ENCODE peak calls at places on chromosomes 3 and 15, in ten cellular contexts. One of them, this sample, is unnamed. For H3K4me1, the result is how much of the 10 kb centered on the place peaks cover.

GRCh38 chr3:9352917-9353823 is 9.7 kb upstream of the THUMPD3 start:
- DNase-seq in SJSA1: peak
- DNase-seq in vagina: no peak
- DNase-seq in uterus: peak
- DNase-seq in PC-9: peak
- DNase-seq in mucosa of descending colon: peak
- DNase-seq in NT2/D1: peak
- DNase-seq in HepG2: peak
- DNase-seq in right cardiac atrium: peak
- DNase-seq in GM23248: peak
- DNase-seq in this sample: peak

GRCh38 chr3:57434041-57434440 is 110.1 kb downstream of the DNAH12 start:
- DNase-seq in SJSA1: no peak
- DNase-seq in vagina: no peak
- DNase-seq in uterus: no peak
- DNase-seq in PC-9: peak
- DNase-seq in mucosa of descending colon: no peak
- DNase-seq in NT2/D1: peak
- DNase-seq in HepG2: peak
- DNase-seq in right cardiac atrium: no peak
- DNase-seq in GM23248: peak
- DNase-seq in this sample: no peak

GRCh38 chr3:60890226-60890625 is 361.0 kb downstream of the FHIT start:
- DNase-seq in SJSA1: no peak
- DNase-seq in vagina: no peak
- DNase-seq in uterus: no peak
- DNase-seq in PC-9: no peak
- DNase-seq in mucosa of descending colon: no peak
- DNase-seq in NT2/D1: no peak
- DNase-seq in HepG2: no peak
- DNase-seq in right cardiac atrium: no peak
- DNase-seq in GM23248: no peak
- DNase-seq in this sample: no peak

GRCh38 chr3:76410762-76411281 is 625.5 kb upstream of the ZNF717 start:
- DNase-seq in SJSA1: no peak
- DNase-seq in vagina: no peak
- DNase-seq in uterus: no peak
- DNase-seq in PC-9: no peak
- DNase-seq in mucosa of descending colon: no peak
- DNase-seq in NT2/D1: no peak
- DNase-seq in HepG2: no peak
- DNase-seq in right cardiac atrium: no peak
- DNase-seq in GM23248: peak
- DNase-seq in this sample: no peak

GRCh38 chr3:143510601-143511000 is 337.7 kb downstream of the SLC9A9 start:
- DNase-seq in SJSA1: no peak
- DNase-seq in vagina: no peak
- DNase-seq in uterus: no peak
- DNase-seq in PC-9: no peak
- DNase-seq in mucosa of descending colon: no peak
- DNase-seq in NT2/D1: no peak
- DNase-seq in HepG2: no peak
- DNase-seq in right cardiac atrium: no peak
- DNase-seq in GM23248: no peak
- DNase-seq in this sample: no peak

GRCh38 chr3:176160997-176161396 is 1036.3 kb downstream of the TBL1XR1 start:
- DNase-seq in SJSA1: no peak
- DNase-seq in vagina: no peak
- DNase-seq in uterus: no peak
- DNase-seq in PC-9: no peak
- DNase-seq in mucosa of descending colon: no peak
- DNase-seq in NT2/D1: no peak
- DNase-seq in HepG2: no peak
- DNase-seq in right cardiac atrium: no peak
- DNase-seq in GM23248: no peak
- DNase-seq in this sample: no peak

GRCh38 chr3:7788881-7789280 is 712.7 kb upstream of the LMCD1 start:
- DNase-seq in SJSA1: no peak
- DNase-seq in vagina: no peak
- DNase-seq in uterus: no peak
- DNase-seq in PC-9: no peak
- DNase-seq in mucosa of descending colon: no peak
- DNase-seq in NT2/D1: peak
- DNase-seq in HepG2: no peak
- DNase-seq in right cardiac atrium: no peak
- DNase-seq in GM23248: no peak
- DNase-seq in this sample: no peak

GRCh38 chr3:63724987-63725386 is 72.5 kb downstream of the SNTN start:
- DNase-seq in SJSA1: peak
- DNase-seq in vagina: no peak
- DNase-seq in uterus: no peak
- DNase-seq in PC-9: peak
- DNase-seq in mucosa of descending colon: no peak
- DNase-seq in NT2/D1: peak
- DNase-seq in HepG2: no peak
- DNase-seq in right cardiac atrium: no peak
- DNase-seq in GM23248: peak
- DNase-seq in this sample: no peak

GRCh38 chr15:41660235-41661077 is at the start of gene MGA:
- DNase-seq in SJSA1: peak
- DNase-seq in vagina: peak
- DNase-seq in uterus: peak
- DNase-seq in PC-9: peak
- DNase-seq in mucosa of descending colon: peak
- DNase-seq in NT2/D1: peak
- DNase-seq in HepG2: peak
- DNase-seq in right cardiac atrium: peak
- DNase-seq in GM23248: peak
- DNase-seq in this sample: peak

GRCh38 chr15:101652783-101653430 is 726 bp upstream of the TM2D3 start:
- DNase-seq in SJSA1: peak
- DNase-seq in vagina: peak
- DNase-seq in uterus: peak
- DNase-seq in PC-9: no peak
- DNase-seq in mucosa of descending colon: no peak
- DNase-seq in NT2/D1: no peak
- DNase-seq in HepG2: no peak
- DNase-seq in right cardiac atrium: no peak
- DNase-seq in GM23248: peak
- DNase-seq in this sample: peak

GRCh38 chr3:128523591-128523990 is 30.6 kb upstream of the GATA2 start:
- DNase-seq in SJSA1: no peak
- DNase-seq in vagina: no peak
- DNase-seq in uterus: no peak
- DNase-seq in PC-9: no peak
- DNase-seq in mucosa of descending colon: no peak
- DNase-seq in NT2/D1: no peak
- DNase-seq in HepG2: no peak
- DNase-seq in right cardiac atrium: no peak
- DNase-seq in GM23248: no peak
- DNase-seq in this sample: no peak

GRCh38 chr3:8888296-8888915 is 74.9 kb downstream of the RAD18 start:
- DNase-seq in SJSA1: peak
- DNase-seq in vagina: no peak
- DNase-seq in uterus: no peak
- DNase-seq in PC-9: no peak
- DNase-seq in mucosa of descending colon: no peak
- DNase-seq in NT2/D1: no peak
- DNase-seq in HepG2: no peak
- DNase-seq in right cardiac atrium: no peak
- DNase-seq in GM23248: peak
- DNase-seq in this sample: no peak

GRCh38 chr3:64056616-64057165 is 33.4 kb upstream of the PSMD6 start:
- DNase-seq in SJSA1: peak
- DNase-seq in vagina: no peak
- DNase-seq in uterus: no peak
- DNase-seq in PC-9: no peak
- DNase-seq in mucosa of descending colon: no peak
- DNase-seq in NT2/D1: no peak
- DNase-seq in HepG2: no peak
- DNase-seq in right cardiac atrium: no peak
- DNase-seq in GM23248: peak
- DNase-seq in this sample: no peak

GRCh38 chr3:197795200-197795599 is 4.1 kb downstream of the LRCH3 start:
- DNase-seq in SJSA1: no peak
- DNase-seq in vagina: no peak
- DNase-seq in uterus: no peak
- DNase-seq in PC-9: peak
- DNase-seq in mucosa of descending colon: no peak
- DNase-seq in NT2/D1: no peak
- DNase-seq in HepG2: peak
- DNase-seq in right cardiac atrium: no peak
- DNase-seq in GM23248: peak
- DNase-seq in this sample: no peak
- H3K4me1 ChIP-seq in SJSA1: under half
- H3K4me1 ChIP-seq in vagina: under half
- H3K4me1 ChIP-seq in uterus: under half
- H3K4me1 ChIP-seq in PC-9: under half
- H3K4me1 ChIP-seq in mucosa of descending colon: under half
- H3K4me1 ChIP-seq in NT2/D1: under half
- H3K4me1 ChIP-seq in HepG2: under half
- H3K4me1 ChIP-seq in right cardiac atrium: under half
- H3K4me1 ChIP-seq in GM23248: half or more
- H3K4me1 ChIP-seq in this sample: under half

DNA sequence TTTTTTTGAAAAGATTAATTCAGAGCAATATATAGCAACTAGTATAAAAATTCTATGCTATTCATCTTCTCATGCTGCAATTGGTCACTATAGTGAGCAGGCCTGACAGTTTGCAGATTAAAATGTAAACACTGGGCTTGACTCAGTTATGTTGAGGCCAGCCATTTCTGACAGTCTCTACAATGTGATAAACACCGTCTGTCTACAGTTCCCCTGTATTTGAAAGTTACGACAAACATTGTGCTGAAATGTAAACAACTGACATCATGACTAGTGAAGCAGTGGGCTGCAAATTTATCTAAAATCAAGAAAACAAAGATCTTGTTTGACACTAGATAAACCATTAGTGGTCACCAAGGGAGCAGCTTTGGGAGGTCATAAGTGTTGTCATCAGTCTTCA is 197.4 kb downstream of the ISL2 start:
- DNase-seq in SJSA1: peak
- DNase-seq in vagina: no peak
- DNase-seq in uterus: no peak
- DNase-seq in PC-9: no peak
- DNase-seq in mucosa of descending colon: no peak
- DNase-seq in NT2/D1: no peak
- DNase-seq in HepG2: peak
- DNase-seq in right cardiac atrium: no peak
- DNase-seq in GM23248: no peak
- DNase-seq in this sample: no peak
- H3K4me3 ChIP-seq in SJSA1: no peak
- H3K4me3 ChIP-seq in vagina: no peak
- H3K4me3 ChIP-seq in uterus: no peak
- H3K4me3 ChIP-seq in PC-9: no peak
- H3K4me3 ChIP-seq in mucosa of descending colon: no peak
- H3K4me3 ChIP-seq in NT2/D1: no peak
- H3K4me3 ChIP-seq in HepG2: no peak
- H3K4me3 ChIP-seq in right cardiac atrium: no peak
- H3K4me3 ChIP-seq in GM23248: no peak
- H3K4me3 ChIP-seq in this sample: no peak

GRCh38 chr3:182019926-182020325 is 308.2 kb downstream of the SOX2 start:
- DNase-seq in SJSA1: no peak
- DNase-seq in vagina: no peak
- DNase-seq in uterus: no peak
- DNase-seq in PC-9: no peak
- DNase-seq in mucosa of descending colon: no peak
- DNase-seq in NT2/D1: no peak
- DNase-seq in HepG2: no peak
- DNase-seq in right cardiac atrium: no peak
- DNase-seq in GM23248: no peak
- DNase-seq in this sample: no peak
- H3K4me1 ChIP-seq in SJSA1: under half
- H3K4me1 ChIP-seq in vagina: under half
- H3K4me1 ChIP-seq in uterus: under half
- H3K4me1 ChIP-seq in PC-9: under half
- H3K4me1 ChIP-seq in mucosa of descending colon: under half
- H3K4me1 ChIP-seq in NT2/D1: under half
- H3K4me1 ChIP-seq in HepG2: under half
- H3K4me1 ChIP-seq in right cardiac atrium: under half
- H3K4me1 ChIP-seq in GM23248: under half
- H3K4me1 ChIP-seq in this sample: under half

GRCh38 chr3:131883086-131883485 is 151.7 kb downstream of the CPNE4 start:
- DNase-seq in SJSA1: no peak
- DNase-seq in vagina: no peak
- DNase-seq in uterus: no peak
- DNase-seq in PC-9: no peak
- DNase-seq in mucosa of descending colon: no peak
- DNase-seq in NT2/D1: no peak
- DNase-seq in HepG2: no peak
- DNase-seq in right cardiac atrium: no peak
- DNase-seq in GM23248: no peak
- DNase-seq in this sample: no peak
- H3K4me3 ChIP-seq in SJSA1: no peak
- H3K4me3 ChIP-seq in vagina: no peak
- H3K4me3 ChIP-seq in uterus: no peak
- H3K4me3 ChIP-seq in PC-9: no peak
- H3K4me3 ChIP-seq in mucosa of descending colon: no peak
- H3K4me3 ChIP-seq in NT2/D1: no peak
- H3K4me3 ChIP-seq in HepG2: no peak
- H3K4me3 ChIP-seq in right cardiac atrium: no peak
- H3K4me3 ChIP-seq in GM23248: no peak
- H3K4me3 ChIP-seq in this sample: no peak

DNA sequence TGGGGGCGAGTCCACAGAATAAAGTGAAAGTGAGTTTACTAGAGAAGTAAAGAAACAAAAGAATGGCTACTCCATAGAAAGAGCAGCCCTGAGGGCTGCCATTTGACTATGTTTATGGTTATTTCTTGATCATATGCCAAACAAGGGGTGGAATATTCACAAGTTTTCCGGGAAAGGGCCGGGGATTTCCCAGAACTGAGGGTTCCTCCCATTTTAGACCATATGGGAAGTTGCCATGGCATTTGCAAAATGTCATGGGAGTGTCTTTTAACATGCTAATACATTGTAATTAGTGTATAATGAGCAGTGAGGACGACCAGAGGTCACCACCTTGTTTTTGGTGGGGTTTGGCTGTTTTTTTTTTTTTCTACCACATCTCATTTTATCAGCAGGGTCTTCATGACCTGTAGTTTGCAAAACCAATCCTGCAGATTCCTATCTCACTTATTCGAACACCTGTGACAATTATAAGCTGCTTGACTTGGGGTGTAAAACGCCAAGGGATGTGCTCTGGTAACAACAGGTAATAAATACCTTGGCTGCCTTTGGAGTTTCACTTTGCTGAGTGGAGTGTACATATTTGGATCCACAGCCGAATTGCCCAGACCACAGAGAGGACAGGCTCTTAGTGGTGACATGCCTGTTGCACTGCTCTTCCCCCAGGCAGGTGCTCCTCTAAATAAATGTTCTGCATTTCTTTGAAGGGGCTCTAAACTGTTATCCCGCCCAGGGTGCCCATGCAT is 43.6 kb downstream of the C2CD4B start:
- DNase-seq in SJSA1: no peak
- DNase-seq in vagina: no peak
- DNase-seq in uterus: no peak
- DNase-seq in PC-9: no peak
- DNase-seq in mucosa of descending colon: no peak
- DNase-seq in NT2/D1: no peak
- DNase-seq in HepG2: no peak
- DNase-seq in right cardiac atrium: no peak
- DNase-seq in GM23248: no peak
- DNase-seq in this sample: no peak
- H3K4me1 ChIP-seq in SJSA1: under half
- H3K4me1 ChIP-seq in vagina: under half
- H3K4me1 ChIP-seq in uterus: under half
- H3K4me1 ChIP-seq in PC-9: under half
- H3K4me1 ChIP-seq in mucosa of descending colon: under half
- H3K4me1 ChIP-seq in NT2/D1: under half
- H3K4me1 ChIP-seq in HepG2: under half
- H3K4me1 ChIP-seq in right cardiac atrium: under half
- H3K4me1 ChIP-seq in GM23248: under half
- H3K4me1 ChIP-seq in this sample: under half

This sample was measured in adrenal gland.